ENCODE peak calls at places on chromosomes 1 and 21, in eight cellular contexts. One of them, this sample, is unnamed.

GRCh38 chr1:58932820-58933598 is 149.2 kb upstream of the JUN start:
- DNase-seq in LHCN-M2: peak; percentile 85
- DNase-seq in stimulated activated CD8-positive, alpha-beta memory T cell treated with anti-CD3 and anti-CD28 coated beads, Interleukin-15, amount 100 ng/mL, for 4 hours: no peak
- DNase-seq in tibial nerve: no peak
- DNase-seq in NCI-H226: peak; percentile 98
- DNase-seq in left lobe of liver: peak; percentile 51
- DNase-seq in GOT3: peak; percentile 7
- DNase-seq in choroid plexus epithelial cell: peak; percentile 89
- DNase-seq in this sample: peak; percentile 67

GRCh38 chr21:42706765-42707164 is 53.3 kb downstream of the PDE9A start:
- DNase-seq in left lobe of liver: no peak
- DNase-seq in tibial nerve: no peak
- DNase-seq in GOT3: no peak
- DNase-seq in NCI-H226: no peak
- DNase-seq in stimulated activated CD8-positive, alpha-beta memory T cell treated with anti-CD3 and anti-CD28 coated beads, Interleukin-15, amount 100 ng/mL, for 4 hours: no peak
- DNase-seq in choroid plexus epithelial cell: no peak
- DNase-seq in LHCN-M2: no peak
- DNase-seq in this sample: no peak

GRCh38 chr1:110916669-110917306 is 43.8 kb downstream of the CD53 start:
- DNase-seq in tibial nerve: no peak
- DNase-seq in NCI-H226: peak; percentile 59
- DNase-seq in GOT3: no peak
- DNase-seq in left lobe of liver: no peak
- DNase-seq in choroid plexus epithelial cell: peak; percentile 17
- DNase-seq in LHCN-M2: peak; percentile 43
- DNase-seq in stimulated activated CD8-positive, alpha-beta memory T cell treated with anti-CD3 and anti-CD28 coated beads, Interleukin-15, amount 100 ng/mL, for 4 hours: no peak
- DNase-seq in this sample: peak; percentile 4

GRCh38 chr1:221837886-221838285 is 96.0 kb upstream of the DUSP10 start:
- DNase-seq in NCI-H226: no peak
- DNase-seq in tibial nerve: no peak
- DNase-seq in choroid plexus epithelial cell: no peak
- DNase-seq in LHCN-M2: no peak
- DNase-seq in stimulated activated CD8-positive, alpha-beta memory T cell treated with anti-CD3 and anti-CD28 coated beads, Interleukin-15, amount 100 ng/mL, for 4 hours: no peak
- DNase-seq in GOT3: no peak
- DNase-seq in left lobe of liver: no peak
- DNase-seq in this sample: no peak

GRCh38 chr1:186806477-186806876 is 22.3 kb upstream of the PLA2G4A start:
- DNase-seq in GOT3: no peak
- DNase-seq in left lobe of liver: no peak
- DNase-seq in NCI-H226: peak; percentile 17
- DNase-seq in tibial nerve: no peak
- DNase-seq in stimulated activated CD8-positive, alpha-beta memory T cell treated with anti-CD3 and anti-CD28 coated beads, Interleukin-15, amount 100 ng/mL, for 4 hours: no peak
- DNase-seq in LHCN-M2: no peak
- DNase-seq in choroid plexus epithelial cell: peak; percentile 70
- DNase-seq in this sample: no peak

GRCh38 chr1:208052926-208053407 is 142.0 kb upstream of the CD34 start:
- DNase-seq in LHCN-M2: no peak
- DNase-seq in GOT3: no peak
- DNase-seq in left lobe of liver: no peak
- DNase-seq in stimulated activated CD8-positive, alpha-beta memory T cell treated with anti-CD3 and anti-CD28 coated beads, Interleukin-15, amount 100 ng/mL, for 4 hours: no peak
- DNase-seq in tibial nerve: no peak
- DNase-seq in NCI-H226: no peak
- DNase-seq in choroid plexus epithelial cell: no peak
- DNase-seq in this sample: no peak

GRCh38 chr1:220954321-220954720 is 75.1 kb downstream of the HLX start:
- DNase-seq in stimulated activated CD8-positive, alpha-beta memory T cell treated with anti-CD3 and anti-CD28 coated beads, Interleukin-15, amount 100 ng/mL, for 4 hours: no peak
- DNase-seq in tibial nerve: no peak
- DNase-seq in left lobe of liver: no peak
- DNase-seq in GOT3: no peak
- DNase-seq in LHCN-M2: peak; percentile 45
- DNase-seq in choroid plexus epithelial cell: no peak
- DNase-seq in NCI-H226: no peak
- DNase-seq in this sample: peak; percentile 34

GRCh38 chr1:192763756-192764155 is 45.1 kb upstream of the RGS2 start:
- DNase-seq in GOT3: no peak
- DNase-seq in tibial nerve: no peak
- DNase-seq in NCI-H226: peak; percentile 21
- DNase-seq in choroid plexus epithelial cell: peak; percentile 90
- DNase-seq in left lobe of liver: no peak
- DNase-seq in stimulated activated CD8-positive, alpha-beta memory T cell treated with anti-CD3 and anti-CD28 coated beads, Interleukin-15, amount 100 ng/mL, for 4 hours: no peak
- DNase-seq in LHCN-M2: peak; percentile 17
- DNase-seq in this sample: peak; percentile 61

This sample was measured in GM04503.